ENCODE peak calls at places on chromosome 20, in seven cellular contexts. H is lung; E is cardiac muscle cell; N is CD4-positive, alpha-beta T cell; Q is BE2C; X is naive thymus-derived CD4-positive, alpha-beta T cell; C is CD4-positive, alpha-beta memory T cell. U is an unnamed sample. For H3K9me3, the result is how much of the 10 kb centered on the place peaks cover.

GRCh38 chr20:37945034-37945660 is 42.2 kb downstream of the VSTM2L start:
- DNase-seq in N (no peak), C (no peak), Q (no peak), H (no peak), X (no peak), E (no peak), U (no peak)

GRCh38 chr20:36629719-36630340 is 16.2 kb downstream of the SLA2 start:
- DNase-seq in H (no peak), N (peak), E (peak), X (peak), C (peak), Q (no peak), U (no peak)

GRCh38 chr20:46701556-46701955 is 7.9 kb upstream of the SLC2A10 start:
- DNase-seq in H (no peak), X (no peak), C (no peak), E (no peak), Q (no peak), N (no peak), U (no peak)

GRCh38 chr20:16541226-16541625 is 32.0 kb downstream of the KIF16B start:
- DNase-seq in X (no peak), E (no peak), C (no peak), H (no peak), Q (no peak), N (no peak), U (no peak)

GRCh38 chr20:17895641-17896246 is 72.8 kb downstream of the SNX5 start:
- DNase-seq in Q (no peak), X (no peak), N (no peak), C (no peak), H (peak), E (peak), U (no peak)

GRCh38 chr20:1122388-1123315 is 4.2 kb downstream of the PSMF1 start:
- DNase-seq in C (no peak), N (no peak), H (peak), X (peak), Q (no peak), E (peak), U (no peak)

GRCh38 chr20:22617160-22617559 is 32.8 kb upstream of the FOXA2 start:
- DNase-seq in N (no peak), E (peak), C (no peak), Q (no peak), X (no peak), H (peak), U (no peak)

GRCh38 chr20:53247460-53248103 is 275.4 kb downstream of the TSHZ2 start:
- DNase-seq in E (no peak), H (no peak), C (no peak), N (no peak), X (no peak), Q (no peak), U (no peak)

GRCh38 chr20:1150218-1150617 is 31.8 kb downstream of the PSMF1 start:
- DNase-seq in H (no peak), E (peak), N (no peak), C (no peak), X (no peak), Q (no peak), U (no peak)

GRCh38 chr20:36773548-36774242 is at the start of gene DSN1:
- DNase-seq in N (peak), H (peak), X (peak), Q (peak), E (peak), C (peak), U (peak)

GRCh38 chr20:25116746-25117457 is 35.0 kb upstream of the VSX1 start:
- DNase-seq in Q (no peak), C (no peak), H (no peak), X (no peak), N (no peak), E (no peak), U (no peak)

GRCh38 chr20:6866741-6867140 is 99.3 kb downstream of the BMP2 start:
- DNase-seq in X (no peak), E (peak), N (no peak), H (no peak), C (no peak), Q (no peak), U (no peak)

GRCh38 chr20:39081255-39081654 is 119.1 kb downstream of the DHX35 start:
- DNase-seq in H (peak), E (peak), Q (peak), C (peak), X (peak), N (peak), U (peak)

GRCh38 chr20:41035207-41035606 is 6.6 kb downstream of the TOP1 start:
- DNase-seq in E (no peak), H (no peak), C (no peak), N (no peak), X (no peak), Q (no peak), U (no peak)

GRCh38 chr20:34180460-34181108 is 60.6 kb upstream of the ASIP start:
- DNase-seq in Q (no peak), X (no peak), H (no peak), N (no peak), C (no peak), E (no peak), U (no peak)

GRCh38 chr20:32483351-32484220 is 101.5 kb downstream of the NOL4L start:
- DNase-seq in C (peak), E (peak), H (peak), Q (peak), N (peak), X (peak), U (peak)

GRCh38 chr20:17374086-17374485 is 147.2 kb downstream of the PCSK2 start:
- DNase-seq in C (no peak), E (no peak), H (no peak), Q (no peak), X (no peak), N (no peak), U (no peak)

GRCh38 chr20:45036044-45036755 is 64.7 kb downstream of the KCNS1 start:
- DNase-seq in N (no peak), X (no peak), Q (peak), H (no peak), C (no peak), E (peak), U (no peak)

GRCh38 chr20:35171753-35172433 is at the start of gene PROCR:
- DNase-seq in C (no peak), E (peak), Q (peak), N (no peak), H (peak), X (no peak), U (no peak)

GRCh38 chr20:37379967-37380828 is 34.3 kb downstream of the SRC start:
- DNase-seq in N (no peak), Q (peak), H (no peak), E (no peak), C (no peak), X (no peak), U (no peak)

GRCh38 chr20:38779247-38780097 is 26.0 kb upstream of the PPP1R16B start:
- DNase-seq in Q (no peak), E (no peak), X (no peak), N (no peak), H (no peak), C (no peak), U (no peak)

GRCh38 chr20:63692436-63693078 is 3.9 kb upstream of the TNFRSF6B start:
- DNase-seq in Q (no peak), N (no peak), E (no peak), H (no peak), X (no peak), C (no peak), U (no peak)

GRCh38 chr20:8589956-8590355 is 457.9 kb downstream of the PLCB1 start:
- DNase-seq in E (no peak), N (no peak), Q (no peak), X (no peak), C (no peak), H (no peak), U (no peak)

GRCh38 chr20:9241232-9241692 is 172.4 kb downstream of the PLCB4 start:
- DNase-seq in E (peak), C (no peak), Q (no peak), X (no peak), H (no peak), N (no peak), U (no peak)

GRCh38 chr20:36647194-36648121 is 1.5 kb upstream of the SLA2 start:
- DNase-seq in X (no peak), C (no peak), E (no peak), N (no peak), H (no peak), Q (no peak), U (no peak)

GRCh38 chr20:36582322-36582721 is 8.9 kb downstream of the TGIF2 start:
- DNase-seq in Q (no peak), N (no peak), C (no peak), E (no peak), X (peak), H (no peak), U (no peak)

GRCh38 chr20:33811763-33812672 is 870 bp downstream of the CHMP4B start:
- DNase-seq in N (no peak), C (peak), E (peak), H (peak), Q (peak), X (peak), U (peak)

GRCh38 chr20:36153754-36154695 is 515 bp upstream of the EPB41L1 start:
- DNase-seq in Q (peak), X (peak), N (no peak), H (peak), E (peak), C (no peak), U (no peak)

GRCh38 chr20:53677447-53678314 is 84.0 kb upstream of the ZNF217 start:
- DNase-seq in H (no peak), C (no peak), Q (peak), X (peak), N (no peak), E (peak), U (no peak)

GRCh38 chr20:22921595-22922421 is 113.3 kb upstream of the SSTR4 start:
- DNase-seq in X (no peak), E (peak), Q (no peak), H (no peak), C (no peak), N (no peak), U (no peak)

GRCh38 chr20:21047981-21048380 is 58.2 kb downstream of the LINC00237 start:
- DNase-seq in E (no peak), C (no peak), H (no peak), N (no peak), X (no peak), Q (no peak), U (no peak)
- H3K9me3 ChIP-seq in E (under half), C (under half), H (under half), N (under half), X (under half), Q (under half), U (under half)

DNA sequence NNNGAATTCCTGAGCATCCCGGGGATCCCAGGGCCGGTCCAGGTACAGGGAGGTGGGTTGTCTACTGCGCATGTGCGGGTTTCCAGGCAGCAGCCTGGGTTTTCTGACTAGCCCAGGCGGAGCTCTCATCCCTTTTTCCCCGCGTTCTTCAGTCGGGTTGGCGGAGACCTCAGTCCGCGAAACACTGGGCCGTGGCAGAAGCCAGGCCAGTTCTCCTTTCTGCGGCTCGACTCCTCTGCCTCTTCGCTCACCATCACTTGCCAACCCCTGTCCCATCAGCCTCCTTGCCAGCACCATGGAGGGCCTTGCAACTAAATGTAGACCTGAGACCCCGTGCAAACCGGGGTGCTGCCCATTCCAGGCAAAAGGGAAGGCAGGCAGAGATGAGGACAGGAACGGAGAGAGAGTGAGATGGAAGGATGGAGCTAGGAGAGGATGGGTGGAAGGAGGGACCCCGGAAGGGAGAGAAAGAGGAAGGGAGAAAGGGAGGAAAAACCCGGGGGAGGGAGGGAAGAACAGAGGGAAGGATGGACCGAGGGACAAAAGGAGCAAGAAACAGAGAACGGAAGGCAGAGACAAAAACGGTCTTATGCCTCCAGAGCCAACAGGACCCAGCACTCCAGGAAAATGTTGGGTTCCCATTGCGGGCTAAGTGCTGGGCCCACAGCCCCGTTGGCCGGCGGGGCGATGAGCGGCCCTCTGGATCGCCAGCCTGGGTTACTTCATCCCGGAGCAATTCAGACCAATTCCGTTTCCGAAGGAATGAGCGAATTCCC is 445.4 kb upstream of the DEFB115 start:
- DNase-seq in X (no peak), Q (no peak), N (no peak), C (no peak), H (peak), E (peak), U (no peak)
- H3K9me3 ChIP-seq in X (under half), Q (under half), N (under half), C (under half), H (under half), E (under half), U (under half)

GRCh38 chr20:49284818-49285217 is 7.0 kb upstream of the ZNFX1 start:
- DNase-seq in H (no peak), C (no peak), X (no peak), E (no peak), Q (no peak), N (no peak), U (no peak)

GRCh38 chr20:49286689-49287551 is 9.1 kb upstream of the ZNFX1 start:
- DNase-seq in Q (no peak), C (no peak), H (no peak), X (no peak), E (no peak), N (no peak), U (no peak)

GRCh38 chr20:49283703-49284625 is 6.1 kb upstream of the ZNFX1 start:
- DNase-seq in N (no peak), H (no peak), X (no peak), C (no peak), Q (no peak), E (no peak), U (no peak)

GRCh38 chr20:49285813-49286494 is 8.1 kb upstream of the ZNFX1 start:
- DNase-seq in X (no peak), C (no peak), Q (no peak), N (no peak), E (no peak), H (no peak), U (no peak)

DNA sequence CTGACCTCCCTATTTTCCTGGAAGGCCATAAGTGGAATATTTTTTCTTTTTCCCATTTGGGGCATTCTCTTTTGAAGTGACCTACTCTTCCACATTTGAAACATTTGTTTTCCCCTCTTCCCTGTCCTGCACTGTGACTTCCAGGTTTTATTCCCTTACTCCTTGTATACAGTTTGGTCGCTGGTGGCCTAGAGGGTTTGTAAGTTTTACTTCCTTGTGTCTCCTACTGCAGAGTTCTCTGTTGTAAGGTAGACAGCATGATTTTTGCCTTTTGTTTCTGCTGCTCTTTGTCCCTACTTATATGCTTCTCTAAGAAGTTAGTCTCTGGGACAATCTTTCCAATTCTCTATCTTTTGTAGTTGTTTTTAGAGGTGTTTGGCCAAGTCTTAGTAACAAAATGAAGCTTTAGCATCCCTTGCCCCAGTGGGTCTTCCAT is 7.4 kb upstream of the ZNFX1 start:
- DNase-seq in X (no peak), N (no peak), H (no peak), C (no peak), Q (no peak), E (no peak), U (no peak)
- H3K9me3 ChIP-seq in X (half or more), N (half or more), H (under half), C (under half), Q (under half), E (under half), U (half or more)

GRCh38 chr20:49288784-49289696 is 11.2 kb upstream of the ZNFX1 start:
- DNase-seq in E (no peak), H (peak), Q (no peak), X (no peak), N (no peak), C (no peak), U (no peak)
- H3K9me3 ChIP-seq in E (under half), H (under half), Q (under half), X (half or more), N (under half), C (under half), U (under half)

DNA sequence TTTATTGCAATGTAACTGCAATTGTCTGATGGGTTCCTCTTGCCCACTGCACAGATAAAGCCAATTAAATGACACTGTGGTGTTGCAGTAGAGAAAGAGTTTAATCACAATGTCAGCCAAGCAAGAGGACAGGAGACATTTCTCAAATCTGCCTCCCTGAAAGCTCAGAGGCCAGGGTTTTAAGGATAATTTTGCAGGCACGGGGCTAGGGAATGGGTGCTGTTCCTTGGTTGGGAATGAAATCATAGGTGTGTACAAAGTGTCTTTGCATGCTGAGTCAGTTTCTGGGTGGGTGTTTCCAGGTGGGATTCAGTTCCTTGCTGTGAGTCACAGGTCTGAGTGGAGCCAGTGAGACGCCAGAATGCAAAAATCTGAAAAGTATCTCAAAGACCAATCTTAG is 271.4 kb downstream of the DOK5 start:
- DNase-seq in E (no peak), C (no peak), X (no peak), H (no peak), N (no peak), Q (no peak), U (no peak)
- H3K9me3 ChIP-seq in E (under half), C (under half), X (under half), H (under half), N (under half), Q (under half), U (under half)

GRCh38 chr20:31239139-31239538 is 18.3 kb upstream of the DEFB115 start:
- DNase-seq in H (no peak), Q (no peak), N (no peak), X (no peak), C (no peak), E (no peak), U (no peak)

GRCh38 chr20:31236953-31237352 is 20.5 kb upstream of the DEFB115 start:
- DNase-seq in X (no peak), N (no peak), H (no peak), E (no peak), C (no peak), Q (no peak), U (no peak)

DNA sequence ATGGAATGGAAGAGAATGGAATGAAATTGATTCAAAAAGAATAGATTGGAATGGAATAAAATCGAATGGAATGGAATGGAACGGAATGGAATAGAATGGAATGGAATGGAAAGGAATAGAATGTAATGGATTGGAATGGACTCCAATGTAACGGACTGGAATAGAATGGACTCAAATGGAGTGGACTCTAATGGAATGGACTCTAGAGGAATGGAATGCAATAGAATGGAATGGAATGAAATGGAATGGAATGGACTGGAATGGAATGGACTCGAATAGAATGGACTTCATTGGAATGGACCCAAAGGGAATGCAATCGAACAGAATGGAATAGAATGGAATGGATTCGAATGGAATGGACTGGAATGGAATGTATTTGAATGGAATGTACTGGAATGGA is 19.7 kb upstream of the DEFB115 start:
- DNase-seq in E (no peak), X (no peak), Q (no peak), H (no peak), C (no peak), N (no peak), U (no peak)
- H3K9me3 ChIP-seq in E (under half), X (half or more), Q (under half), H (under half), C (under half), N (half or more), U (under half)

GRCh38 chr20:90651-91050 is 3.2 kb downstream of the DEFB125 start:
- DNase-seq in X (no peak), E (no peak), H (no peak), N (no peak), C (no peak), Q (no peak), U (no peak)
- H3K9me3 ChIP-seq in X (under half), E (under half), H (under half), N (under half), C (under half), Q (under half), U (under half)

GRCh38 chr20:48012401-48012974 is 227.2 kb upstream of the SULF2 start:
- DNase-seq in X (no peak), N (no peak), C (no peak), E (peak), Q (peak), H (no peak), U (no peak)

GRCh38 chr20:48007356-48007755 is 222.1 kb upstream of the SULF2 start:
- DNase-seq in H (no peak), Q (no peak), N (no peak), C (no peak), X (no peak), E (no peak), U (no peak)

GRCh38 chr20:48011025-48011424 is 225.7 kb upstream of the SULF2 start:
- DNase-seq in E (no peak), H (no peak), C (no peak), N (no peak), X (no peak), Q (no peak), U (no peak)

GRCh38 chr20:48008850-48009535 is 223.7 kb upstream of the SULF2 start:
- DNase-seq in Q (no peak), X (no peak), N (no peak), H (no peak), E (peak), C (no peak), U (no peak)

DNA sequence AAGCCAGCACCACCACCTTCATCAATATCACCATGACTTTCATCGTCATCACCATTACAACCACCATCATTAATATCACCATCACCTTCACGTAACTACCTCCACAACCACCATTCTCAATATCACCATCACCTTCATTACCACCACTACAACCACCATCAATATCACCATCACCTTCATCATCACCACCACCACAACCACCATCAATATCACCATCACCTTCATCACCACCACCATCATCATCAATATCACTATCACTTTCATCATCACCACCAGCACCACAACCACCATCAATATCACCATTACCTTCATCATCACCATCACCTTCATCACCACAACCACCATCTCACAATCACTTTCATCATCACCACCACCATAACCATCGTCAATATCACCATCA is 225.3 kb upstream of the SULF2 start:
- DNase-seq in E (no peak), Q (no peak), C (no peak), X (no peak), H (no peak), N (no peak), U (no peak)
- H3K9me3 ChIP-seq in E (under half), Q (under half), C (under half), X (under half), H (under half), N (under half), U (under half)

U was measured in T-helper 17 cell.